ENCODE peak calls at places on chromosome 21, in four cellular contexts. One of them, this sample, is unnamed.

GRCh38 chr21:32403201-32403701 is 9.3 kb upstream of the EVA1C start:
- DNase-seq in K562: peak
- DNase-seq in GM12878: peak
- DNase-seq in HepG2: peak
- DNase-seq in this sample: peak

GRCh38 chr21:21751286-21751685 is 753.1 kb downstream of the NCAM2 start:
- DNase-seq in K562: no peak
- DNase-seq in GM12878: no peak
- DNase-seq in HepG2: no peak
- DNase-seq in this sample: no peak

GRCh38 chr21:18840239-18840638 is 436.7 kb upstream of the TMPRSS15 start:
- DNase-seq in K562: no peak
- DNase-seq in GM12878: no peak
- DNase-seq in HepG2: no peak
- DNase-seq in this sample: peak

GRCh38 chr21:34916446-34916845 is 132.7 kb downstream of the RUNX1 start:
- DNase-seq in K562: no peak
- DNase-seq in GM12878: no peak
- DNase-seq in HepG2: no peak
- DNase-seq in this sample: no peak

GRCh38 chr21:20856926-20857325 is 141.3 kb upstream of the NCAM2 start:
- DNase-seq in K562: peak
- DNase-seq in GM12878: no peak
- DNase-seq in HepG2: no peak
- DNase-seq in this sample: no peak

GRCh38 chr21:36693144-36694040 is 5.5 kb upstream of the SIM2 start:
- DNase-seq in K562: no peak
- DNase-seq in GM12878: no peak
- DNase-seq in HepG2: no peak
- DNase-seq in this sample: peak

GRCh38 chr21:41290106-41290799 is 26.3 kb upstream of the FAM3B start:
- DNase-seq in K562: no peak
- DNase-seq in GM12878: no peak
- DNase-seq in HepG2: no peak
- DNase-seq in this sample: no peak

GRCh38 chr21:27033467-27033866 is 66.6 kb upstream of the ADAMTS5 start:
- DNase-seq in K562: no peak
- DNase-seq in GM12878: no peak
- DNase-seq in HepG2: no peak
- DNase-seq in this sample: no peak

GRCh38 chr21:23017989-23018388 is 2019.8 kb downstream of the NCAM2 start:
- DNase-seq in K562: no peak
- DNase-seq in GM12878: no peak
- DNase-seq in HepG2: no peak
- DNase-seq in this sample: no peak

GRCh38 chr21:29077651-29078090 is 4.2 kb upstream of the CCT8 start:
- DNase-seq in K562: no peak
- DNase-seq in GM12878: peak
- DNase-seq in HepG2: no peak
- DNase-seq in this sample: no peak

GRCh38 chr21:20877976-20878375 is 120.2 kb upstream of the NCAM2 start:
- DNase-seq in K562: no peak
- DNase-seq in GM12878: no peak
- DNase-seq in HepG2: no peak
- DNase-seq in this sample: no peak

GRCh38 chr21:20720623-20721022 is 277.6 kb upstream of the NCAM2 start:
- DNase-seq in K562: no peak
- DNase-seq in GM12878: no peak
- DNase-seq in HepG2: no peak
- DNase-seq in this sample: no peak

GRCh38 chr21:36909901-36910561 is 56.4 kb downstream of the HLCS start:
- DNase-seq in K562: no peak
- DNase-seq in GM12878: no peak
- DNase-seq in HepG2: peak
- DNase-seq in this sample: no peak

GRCh38 chr21:35508389-35508888 is 459.3 kb upstream of the RUNX1 start:
- DNase-seq in K562: peak
- DNase-seq in GM12878: no peak
- DNase-seq in HepG2: peak
- DNase-seq in this sample: no peak

GRCh38 chr21:43950481-43950880 is 61.6 kb upstream of the TRAPPC10 start:
- DNase-seq in K562: no peak
- DNase-seq in GM12878: no peak
- DNase-seq in HepG2: no peak
- DNase-seq in this sample: no peak

GRCh38 chr21:26715878-26716506 is 129.2 kb downstream of the ADAMTS1 start:
- DNase-seq in K562: peak
- DNase-seq in GM12878: no peak
- DNase-seq in HepG2: peak
- DNase-seq in this sample: peak

GRCh38 chr21:25342811-25343210 is 264.5 kb downstream of the MRPL39 start:
- DNase-seq in K562: no peak
- DNase-seq in GM12878: no peak
- DNase-seq in HepG2: no peak
- DNase-seq in this sample: no peak

GRCh38 chr21:32329331-32329730 is 30.7 kb downstream of the MRAP start:
- DNase-seq in K562: no peak
- DNase-seq in GM12878: no peak
- DNase-seq in HepG2: no peak
- DNase-seq in this sample: no peak

GRCh38 chr21:26835027-26835713 is 10.0 kb downstream of the ADAMTS1 start:
- DNase-seq in K562: no peak
- DNase-seq in GM12878: no peak
- DNase-seq in HepG2: no peak
- DNase-seq in this sample: no peak

GRCh38 chr21:37389456-37389855 is 22.9 kb downstream of the DYRK1A start:
- DNase-seq in K562: no peak
- DNase-seq in GM12878: no peak
- DNase-seq in HepG2: no peak
- DNase-seq in this sample: no peak

GRCh38 chr21:20789696-20790095 is 208.5 kb upstream of the NCAM2 start:
- DNase-seq in K562: no peak
- DNase-seq in GM12878: no peak
- DNase-seq in HepG2: no peak
- DNase-seq in this sample: no peak

GRCh38 chr21:25189497-25189896 is 417.8 kb downstream of the MRPL39 start:
- DNase-seq in K562: no peak
- DNase-seq in GM12878: no peak
- DNase-seq in HepG2: no peak
- DNase-seq in this sample: no peak

GRCh38 chr21:29018540-29018939 is 609 bp downstream of the RWDD2B start:
- DNase-seq in K562: no peak
- DNase-seq in GM12878: no peak
- DNase-seq in HepG2: no peak
- DNase-seq in this sample: peak

GRCh38 chr21:34923202-34923601 is 125.9 kb downstream of the RUNX1 start:
- DNase-seq in K562: no peak
- DNase-seq in GM12878: no peak
- DNase-seq in HepG2: no peak
- DNase-seq in this sample: no peak

GRCh38 chr21:46662367-46662654 is 26.8 kb downstream of the PRMT2 start:
- DNase-seq in K562: no peak
- DNase-seq in GM12878: no peak
- DNase-seq in HepG2: no peak
- DNase-seq in this sample: peak

GRCh38 chr21:25735895-25736597 is 1.3 kb downstream of the GABPA start:
- DNase-seq in K562: no peak
- DNase-seq in GM12878: no peak
- DNase-seq in HepG2: peak
- DNase-seq in this sample: no peak

GRCh38 chr21:35189077-35189863 is 140.2 kb upstream of the RUNX1 start:
- DNase-seq in K562: no peak
- DNase-seq in GM12878: peak
- DNase-seq in HepG2: no peak
- DNase-seq in this sample: peak

GRCh38 chr21:35190201-35190701 is 141.1 kb upstream of the RUNX1 start:
- DNase-seq in K562: no peak
- DNase-seq in GM12878: no peak
- DNase-seq in HepG2: no peak
- DNase-seq in this sample: no peak

GRCh38 chr21:31316488-31317169 is 27.4 kb downstream of the TIAM1 start:
- DNase-seq in K562: no peak
- DNase-seq in GM12878: no peak
- DNase-seq in HepG2: no peak
- DNase-seq in this sample: no peak

GRCh38 chr21:35575280-35575915 is 484.9 kb downstream of the SETD4 start:
- DNase-seq in K562: no peak
- DNase-seq in GM12878: no peak
- DNase-seq in HepG2: no peak
- DNase-seq in this sample: no peak

GRCh38 chr21:17819878-17820232 is 699 bp upstream of the C21orf91 start:
- DNase-seq in K562: peak
- DNase-seq in GM12878: no peak
- DNase-seq in HepG2: peak
- DNase-seq in this sample: peak
- TF ChIP-seq GABPA in K562: no peak
- TF ChIP-seq GABPA in GM12878: no peak
- TF ChIP-seq GABPA in HepG2: peak
- TF ChIP-seq GABPA in this sample: no peak

DNA sequence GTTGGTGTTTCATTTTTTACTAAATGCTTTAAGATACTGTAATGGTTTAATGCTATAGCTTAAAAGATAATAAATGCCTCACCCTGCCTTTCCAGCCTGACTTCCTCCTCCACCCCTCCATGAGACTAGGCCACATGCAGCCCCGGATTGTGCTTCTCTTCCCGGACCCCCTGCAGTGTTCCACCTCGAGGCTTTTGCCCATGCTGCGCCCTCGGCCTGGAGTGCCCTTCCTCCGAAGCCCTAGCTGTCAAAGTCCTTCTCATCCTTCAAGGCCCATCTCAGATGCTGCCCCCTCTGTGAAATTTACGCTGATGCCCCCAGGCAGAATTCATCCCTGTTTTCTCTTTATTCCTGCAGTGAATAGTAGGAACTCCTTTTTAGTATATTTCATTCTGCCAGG is 98.5 kb downstream of the ATP5PO start:
- DNase-seq in K562: no peak
- DNase-seq in GM12878: no peak
- DNase-seq in HepG2: no peak
- DNase-seq in this sample: no peak
- TF ChIP-seq ZBTB33 in K562: no peak
- TF ChIP-seq ZBTB33 in GM12878: no peak
- TF ChIP-seq ZBTB33 in HepG2: no peak
- TF ChIP-seq ZBTB33 in this sample: no peak

DNA sequence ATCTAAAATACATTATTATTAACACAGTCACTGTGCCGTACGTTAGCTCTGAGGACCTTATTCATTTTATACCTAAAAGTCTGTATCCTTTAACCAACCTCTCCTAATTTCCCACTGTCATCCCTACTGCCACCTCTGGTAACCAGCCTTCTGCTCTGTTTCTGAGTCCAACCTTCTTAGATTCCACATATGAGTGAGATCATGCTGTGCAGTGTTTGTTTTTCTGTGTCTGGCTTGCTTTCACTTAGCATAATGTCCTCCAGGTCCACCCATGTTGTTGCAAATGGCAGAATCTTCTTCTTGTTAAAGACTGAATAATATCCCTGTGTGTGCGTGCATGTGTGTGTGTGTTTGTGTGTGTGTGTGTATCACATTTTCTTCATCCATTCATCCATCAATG is 64.2 kb downstream of the ETS2 start:
- DNase-seq in K562: no peak
- DNase-seq in GM12878: no peak
- DNase-seq in HepG2: peak
- DNase-seq in this sample: no peak
- TF ChIP-seq GABPA in K562: no peak
- TF ChIP-seq GABPA in GM12878: no peak
- TF ChIP-seq GABPA in HepG2: no peak
- TF ChIP-seq GABPA in this sample: no peak

GRCh38 chr21:42353623-42354022 is 2.8 kb upstream of the TFF2 start:
- DNase-seq in K562: no peak
- DNase-seq in GM12878: no peak
- DNase-seq in HepG2: no peak
- DNase-seq in this sample: no peak

GRCh38 chr21:42357307-42357706 is 6.5 kb upstream of the TFF2 start:
- DNase-seq in K562: no peak
- DNase-seq in GM12878: no peak
- DNase-seq in HepG2: no peak
- DNase-seq in this sample: no peak

GRCh38 chr21:42358261-42358660 is 7.5 kb upstream of the TFF2 start:
- DNase-seq in K562: no peak
- DNase-seq in GM12878: no peak
- DNase-seq in HepG2: no peak
- DNase-seq in this sample: no peak

GRCh38 chr21:42356680-42357079 is 5.9 kb upstream of the TFF2 start:
- DNase-seq in K562: no peak
- DNase-seq in GM12878: no peak
- DNase-seq in HepG2: no peak
- DNase-seq in this sample: no peak

GRCh38 chr21:42356036-42356435 is 5.2 kb upstream of the TFF2 start:
- DNase-seq in K562: no peak
- DNase-seq in GM12878: no peak
- DNase-seq in HepG2: no peak
- DNase-seq in this sample: no peak
- TF ChIP-seq ZBTB33 in K562: no peak
- TF ChIP-seq ZBTB33 in GM12878: no peak
- TF ChIP-seq ZBTB33 in HepG2: no peak
- TF ChIP-seq ZBTB33 in this sample: no peak

DNA sequence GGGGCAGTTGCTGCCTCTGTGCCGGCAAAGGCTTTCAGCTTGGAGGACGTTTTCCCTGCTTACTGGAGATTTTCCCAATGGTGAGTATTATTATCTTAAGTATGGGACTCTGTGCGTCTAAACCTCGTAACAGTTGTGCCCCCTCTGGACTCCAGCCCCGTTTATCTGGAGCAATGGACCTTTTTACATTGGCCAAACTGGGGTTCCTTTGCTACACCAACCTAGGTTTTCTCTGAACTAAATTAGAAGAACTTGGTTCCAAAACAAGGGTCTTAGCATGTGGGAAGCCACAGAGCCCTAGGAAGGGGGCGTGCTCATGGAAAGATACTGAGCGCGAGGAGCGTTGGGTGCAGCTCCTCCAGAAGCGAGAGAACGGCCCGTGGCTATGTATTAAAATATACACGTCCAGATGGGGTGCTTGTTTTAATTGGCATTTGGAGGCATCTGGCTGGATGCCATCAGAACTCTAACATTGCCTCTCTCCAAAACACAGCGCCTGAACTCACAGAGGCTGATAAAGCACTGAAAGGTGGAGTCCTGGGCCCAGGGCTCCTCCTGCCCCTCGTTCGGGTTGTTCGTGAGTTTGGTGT is 28.4 kb downstream of the POFUT2 start:
- DNase-seq in K562: no peak
- DNase-seq in GM12878: no peak
- DNase-seq in HepG2: no peak
- DNase-seq in this sample: peak
- TF ChIP-seq GABPA in K562: no peak
- TF ChIP-seq GABPA in GM12878: no peak
- TF ChIP-seq GABPA in HepG2: no peak
- TF ChIP-seq GABPA in this sample: no peak